ENCODE peak calls at places on chromosomes 13 and 19, in five cellular contexts. One of them, this sample, is unnamed.

GRCh38 chr13:37194428-37194861 is 89.0 kb upstream of the CSNK1A1L start:
- DNase-seq in Calu3: no peak
- DNase-seq in GM03348: peak
- DNase-seq in AML-193: no peak
- DNase-seq in NCI-H774: no peak
- DNase-seq in this sample: no peak

GRCh38 chr13:87810391-87810801 is 139.2 kb downstream of the SLITRK5 start:
- DNase-seq in Calu3: no peak
- DNase-seq in GM03348: no peak
- DNase-seq in AML-193: no peak
- DNase-seq in NCI-H774: no peak
- DNase-seq in this sample: no peak

GRCh38 chr19:49113762-49114629 is at the start of gene LIN7B:
- DNase-seq in Calu3: peak
- DNase-seq in GM03348: peak
- DNase-seq in AML-193: peak
- DNase-seq in NCI-H774: peak
- DNase-seq in this sample: peak

GRCh38 chr19:29622191-29623070 is 16.3 kb downstream of the POP4 start:
- DNase-seq in Calu3: peak
- DNase-seq in GM03348: peak
- DNase-seq in AML-193: no peak
- DNase-seq in NCI-H774: no peak
- DNase-seq in this sample: no peak

GRCh38 chr13:21670006-21670882 is 629 bp upstream of the FGF9 start:
- DNase-seq in Calu3: peak
- DNase-seq in GM03348: peak
- DNase-seq in AML-193: peak
- DNase-seq in NCI-H774: no peak
- DNase-seq in this sample: peak

GRCh38 chr13:53821632-53822031 is 793.0 kb downstream of the OLFM4 start:
- DNase-seq in Calu3: no peak
- DNase-seq in GM03348: no peak
- DNase-seq in AML-193: no peak
- DNase-seq in NCI-H774: no peak
- DNase-seq in this sample: no peak

GRCh38 chr19:18091217-18091608 is 4.5 kb upstream of the IL12RB1 start:
- DNase-seq in Calu3: no peak
- DNase-seq in GM03348: no peak
- DNase-seq in AML-193: peak
- DNase-seq in NCI-H774: no peak
- DNase-seq in this sample: peak

GRCh38 chr19:1882089-1882785 is 3.1 kb downstream of the ABHD17A start:
- DNase-seq in Calu3: no peak
- DNase-seq in GM03348: no peak
- DNase-seq in AML-193: peak
- DNase-seq in NCI-H774: no peak
- DNase-seq in this sample: no peak

GRCh38 chr19:5947435-5947834 is 30.5 kb downstream of the RANBP3 start:
- DNase-seq in Calu3: no peak
- DNase-seq in GM03348: peak
- DNase-seq in AML-193: no peak
- DNase-seq in NCI-H774: no peak
- DNase-seq in this sample: peak

GRCh38 chr19:47704024-47704423 is 9.2 kb upstream of the EHD2 start:
- DNase-seq in Calu3: no peak
- DNase-seq in GM03348: no peak
- DNase-seq in AML-193: no peak
- DNase-seq in NCI-H774: no peak
- DNase-seq in this sample: no peak

GRCh38 chr13:40269086-40269485 is 397.4 kb downstream of the FOXO1 start:
- DNase-seq in Calu3: no peak
- DNase-seq in GM03348: peak
- DNase-seq in AML-193: no peak
- DNase-seq in NCI-H774: no peak
- DNase-seq in this sample: no peak

GRCh38 chr13:59391696-59392095 is 772.0 kb downstream of the DIAPH3 start:
- DNase-seq in Calu3: peak
- DNase-seq in GM03348: peak
- DNase-seq in AML-193: peak
- DNase-seq in NCI-H774: peak
- DNase-seq in this sample: peak

GRCh38 chr19:49800771-49801170 is 12.3 kb downstream of the FUZ start:
- DNase-seq in Calu3: no peak
- DNase-seq in GM03348: no peak
- DNase-seq in AML-193: no peak
- DNase-seq in NCI-H774: no peak
- DNase-seq in this sample: no peak

GRCh38 chr13:99677388-99677951 is 176.2 kb downstream of the TM9SF2 start:
- DNase-seq in Calu3: no peak
- DNase-seq in GM03348: no peak
- DNase-seq in AML-193: no peak
- DNase-seq in NCI-H774: no peak
- DNase-seq in this sample: no peak

GRCh38 chr13:78131811-78132210 is 213.2 kb upstream of the EDNRB start:
- DNase-seq in Calu3: no peak
- DNase-seq in GM03348: peak
- DNase-seq in AML-193: peak
- DNase-seq in NCI-H774: no peak
- DNase-seq in this sample: no peak

GRCh38 chr19:48719263-48720171 is at the start of gene MAMSTR:
- DNase-seq in Calu3: no peak
- DNase-seq in GM03348: no peak
- DNase-seq in AML-193: no peak
- DNase-seq in NCI-H774: no peak
- DNase-seq in this sample: peak

GRCh38 chr13:46489586-46490023 is 63.4 kb upstream of the LRCH1 start:
- DNase-seq in Calu3: no peak
- DNase-seq in GM03348: peak
- DNase-seq in AML-193: no peak
- DNase-seq in NCI-H774: no peak
- DNase-seq in this sample: no peak

GRCh38 chr13:42075517-42075916 is 27.1 kb downstream of the DGKH start:
- DNase-seq in Calu3: no peak
- DNase-seq in GM03348: no peak
- DNase-seq in AML-193: no peak
- DNase-seq in NCI-H774: no peak
- DNase-seq in this sample: no peak

GRCh38 chr19:35048911-35049411 is 7.4 kb downstream of the HPN start:
- DNase-seq in Calu3: no peak
- DNase-seq in GM03348: no peak
- DNase-seq in AML-193: no peak
- DNase-seq in NCI-H774: peak
- DNase-seq in this sample: no peak

GRCh38 chr13:112545866-112546265 is 42.1 kb downstream of the TUBGCP3 start:
- DNase-seq in Calu3: no peak
- DNase-seq in GM03348: peak
- DNase-seq in AML-193: no peak
- DNase-seq in NCI-H774: no peak
- DNase-seq in this sample: no peak

GRCh38 chr13:27638521-27638920 is 16.8 kb downstream of the POLR1D start:
- DNase-seq in Calu3: no peak
- DNase-seq in GM03348: peak
- DNase-seq in AML-193: no peak
- DNase-seq in NCI-H774: no peak
- DNase-seq in this sample: peak

GRCh38 chr19:22832031-22832762 is at the start of gene ZNF723:
- DNase-seq in Calu3: no peak
- DNase-seq in GM03348: no peak
- DNase-seq in AML-193: no peak
- DNase-seq in NCI-H774: peak
- DNase-seq in this sample: no peak

GRCh38 chr19:20385056-20385455 is 180.5 kb downstream of the ZNF737 start:
- DNase-seq in Calu3: no peak
- DNase-seq in GM03348: no peak
- DNase-seq in AML-193: no peak
- DNase-seq in NCI-H774: no peak
- DNase-seq in this sample: no peak

GRCh38 chr19:50513746-50514345 is at the start of gene ASPDH:
- DNase-seq in Calu3: no peak
- DNase-seq in GM03348: no peak
- DNase-seq in AML-193: no peak
- DNase-seq in NCI-H774: no peak
- DNase-seq in this sample: no peak